ENCODE peak calls at places on chromosomes 2 and 18, in four cellular contexts. C, J, E and A are unnamed samples. For H3K9me3 and H3K27me3, the result is how much of the 10 kb centered on the place peaks cover.

GRCh38 chr2:866887-867286 is 83.8 kb upstream of the SNTG2 start:
- DNase-seq in C (no peak), J (no peak), E (no peak), A (peak)

GRCh38 chr18:76973512-76974302 is 151.3 kb downstream of the ZNF236 start:
- DNase-seq in C (no peak), J (no peak), E (no peak), A (no peak)

GRCh38 chr2:68715353-68716041 is 19.1 kb upstream of the ARHGAP25 start:
- DNase-seq in C (peak), J (peak), E (peak), A (no peak)

GRCh38 chr2:181231151-181231550 is 226.0 kb upstream of the ITGA4 start:
- DNase-seq in C (no peak), J (no peak), E (no peak), A (no peak)

GRCh38 chr18:77733292-77733903 is 483.8 kb downstream of the GALR1 start:
- DNase-seq in C (no peak), J (no peak), E (no peak), A (no peak)

GRCh38 chr2:216379955-216380354 is 7.7 kb upstream of the MARCHF4 start:
- DNase-seq in C (no peak), J (no peak), E (no peak), A (no peak)

GRCh38 chr2:152594792-152595191 is 122.5 kb downstream of the PRPF40A start:
- DNase-seq in C (no peak), J (peak), E (no peak), A (no peak)

GRCh38 chr2:218003994-218004419 is 1.2 kb upstream of the TNS1 start:
- DNase-seq in C (peak), J (peak), E (no peak), A (no peak)

GRCh38 chr2:232028631-232029030 is 67.1 kb downstream of the DIS3L2 start:
- DNase-seq in C (no peak), J (no peak), E (no peak), A (no peak)

GRCh38 chr2:84946204-84947009 is 24.6 kb upstream of the KCMF1 start:
- DNase-seq in C (no peak), J (no peak), E (peak), A (no peak)

GRCh38 chr18:54134053-54134452 is 90.4 kb downstream of the MBD2 start:
- DNase-seq in C (no peak), J (no peak), E (no peak), A (no peak)

GRCh38 chr18:43819873-43820272 is 542.6 kb upstream of the SYT4 start:
- DNase-seq in C (no peak), J (no peak), E (no peak), A (no peak)
- H3K9me3 ChIP-seq in C (under half), J (under half), E (under half), A (under half)

DNA sequence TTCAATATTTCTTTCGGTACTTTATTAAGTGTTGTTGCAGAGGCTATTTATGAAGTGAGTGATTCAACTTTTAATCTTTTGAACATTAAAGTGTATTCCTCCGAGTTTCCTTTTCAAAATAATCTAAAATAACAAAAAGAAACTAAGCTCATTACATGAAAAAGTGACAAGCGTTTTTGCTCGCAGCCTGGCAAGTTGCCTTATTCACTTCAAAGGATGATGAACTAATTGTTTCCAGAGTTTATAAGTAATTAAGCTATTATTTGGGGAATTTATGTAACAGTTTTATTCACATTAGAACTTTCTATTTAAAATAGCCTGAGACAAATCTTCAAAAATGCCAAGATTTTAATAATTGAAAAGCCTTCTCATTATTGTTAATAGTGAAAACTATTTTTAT is 149.1 kb downstream of the MEIS1 start:
- DNase-seq in C (peak), J (no peak), E (no peak), A (no peak)
- H3K27me3 ChIP-seq in C (under half), J (half or more), E (under half), A (under half)

GRCh38 chr2:176910828-176911227 is 301.8 kb upstream of the HNRNPA3 start:
- DNase-seq in C (no peak), J (no peak), E (no peak), A (no peak)
- H3K9me3 ChIP-seq in C (under half), J (under half), E (under half), A (under half)

DNA sequence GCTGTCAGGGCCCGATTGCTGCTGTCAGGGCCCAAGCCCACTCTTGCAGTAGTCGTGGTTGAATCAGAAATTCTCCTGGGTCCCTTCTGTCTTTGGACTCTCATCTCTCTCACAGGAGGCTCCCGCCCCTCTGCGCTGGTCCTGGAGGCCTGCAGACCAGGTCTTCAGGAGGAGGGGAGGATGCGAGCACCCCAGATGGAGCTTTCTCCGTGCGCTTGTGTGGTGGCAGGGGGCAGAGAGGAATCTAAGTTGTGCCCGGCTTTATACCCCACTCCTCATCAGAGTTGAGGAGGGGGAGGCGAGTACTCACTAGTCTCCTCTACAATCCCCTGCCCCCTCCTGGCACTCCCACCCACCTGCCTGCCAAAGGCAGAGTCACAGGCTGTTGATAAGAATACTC is 10.4 kb downstream of the EN1 start:
- DNase-seq in C (no peak), J (no peak), E (no peak), A (no peak)
- H3K27me3 ChIP-seq in C (under half), J (half or more), E (under half), A (half or more)

DNA sequence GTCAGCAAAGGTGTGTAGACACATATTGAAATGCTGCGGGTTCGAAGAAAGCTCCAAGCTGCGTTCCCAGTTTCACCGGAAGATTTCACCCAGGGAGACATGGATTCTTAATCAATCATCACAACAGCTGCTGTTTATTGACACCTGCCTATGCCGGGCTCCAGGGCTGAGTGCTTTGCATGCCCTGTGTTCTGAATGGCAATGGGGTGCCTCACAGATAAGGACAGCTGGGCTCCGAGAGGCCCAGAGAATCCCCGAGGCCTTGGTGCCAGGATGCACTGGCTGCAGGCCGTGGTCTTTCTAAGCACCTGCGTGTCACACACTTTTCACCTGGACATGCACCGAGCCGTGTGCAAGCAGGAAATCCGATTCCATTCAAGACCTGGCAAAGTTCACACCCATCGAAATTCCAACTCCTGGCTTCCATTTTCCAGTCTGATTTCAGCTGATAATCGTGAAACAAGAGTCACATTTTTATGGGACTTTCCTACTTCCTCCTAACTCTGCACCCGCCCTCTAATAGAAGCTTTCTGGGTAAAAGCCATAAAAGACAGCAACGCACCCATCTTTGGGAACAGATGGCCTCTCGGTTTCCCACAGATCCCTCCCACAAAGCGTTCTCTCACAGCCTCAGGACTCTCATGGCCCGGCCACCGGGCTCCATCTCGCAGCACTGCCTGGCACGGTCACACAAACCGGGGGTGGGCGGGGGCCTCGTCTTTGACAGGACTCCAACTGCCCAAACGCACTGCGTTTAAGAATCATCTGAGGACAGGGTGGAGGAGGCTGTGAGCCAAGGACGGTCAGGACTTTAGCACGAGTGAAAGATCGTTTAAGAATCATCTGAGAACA is 245.6 kb upstream of the SALL3 start:
- DNase-seq in C (no peak), J (no peak), E (no peak), A (no peak)
- H3K9me3 ChIP-seq in C (under half), J (under half), E (under half), A (under half)

DNA sequence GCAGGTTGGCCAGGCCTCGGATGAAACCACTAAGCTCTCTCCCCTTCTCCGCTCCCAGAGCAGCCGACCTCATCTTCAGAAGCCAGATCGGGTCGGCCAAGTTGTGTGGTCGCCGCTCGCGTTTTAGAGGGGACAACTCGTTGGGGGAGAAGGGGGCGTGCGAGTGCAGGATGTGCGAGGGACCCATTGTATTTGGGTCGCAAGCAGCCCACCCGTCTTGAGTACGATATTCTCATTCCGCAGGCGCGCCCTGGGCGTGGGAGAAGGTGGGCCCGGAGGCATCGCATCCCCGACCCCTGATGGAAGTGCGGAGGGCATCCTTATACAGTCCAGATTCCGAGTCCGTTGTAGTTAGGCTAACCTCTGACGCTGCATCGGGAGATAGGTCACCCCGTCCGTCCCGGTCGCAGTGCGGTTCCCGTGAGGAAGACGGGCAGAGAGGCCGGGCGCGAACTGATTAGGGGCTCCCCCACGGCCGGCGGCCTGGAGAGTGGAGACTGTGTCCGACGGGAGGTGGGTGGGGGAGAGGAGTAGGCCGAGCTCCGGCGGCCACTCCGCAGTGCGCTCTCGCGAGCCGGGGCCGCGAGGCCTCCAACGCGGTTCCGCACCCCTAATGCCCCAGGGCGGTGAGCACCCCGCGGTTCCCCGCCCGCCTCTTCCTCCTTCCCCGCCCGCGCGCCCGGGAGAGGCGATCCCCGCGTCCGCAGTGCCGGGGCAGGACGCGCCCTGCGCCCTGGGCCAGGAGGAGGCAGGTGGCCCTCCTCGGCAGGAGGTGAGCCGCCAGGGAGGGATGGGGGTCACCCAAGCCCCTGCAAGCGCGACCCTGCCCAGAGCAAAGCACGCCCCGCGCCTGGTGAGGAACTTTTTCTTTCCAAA is 1.6 kb upstream of the SP5 start:
- DNase-seq in C (peak), J (no peak), E (no peak), A (no peak)
- H3K27me3 ChIP-seq in C (under half), J (half or more), E (under half), A (half or more)

DNA sequence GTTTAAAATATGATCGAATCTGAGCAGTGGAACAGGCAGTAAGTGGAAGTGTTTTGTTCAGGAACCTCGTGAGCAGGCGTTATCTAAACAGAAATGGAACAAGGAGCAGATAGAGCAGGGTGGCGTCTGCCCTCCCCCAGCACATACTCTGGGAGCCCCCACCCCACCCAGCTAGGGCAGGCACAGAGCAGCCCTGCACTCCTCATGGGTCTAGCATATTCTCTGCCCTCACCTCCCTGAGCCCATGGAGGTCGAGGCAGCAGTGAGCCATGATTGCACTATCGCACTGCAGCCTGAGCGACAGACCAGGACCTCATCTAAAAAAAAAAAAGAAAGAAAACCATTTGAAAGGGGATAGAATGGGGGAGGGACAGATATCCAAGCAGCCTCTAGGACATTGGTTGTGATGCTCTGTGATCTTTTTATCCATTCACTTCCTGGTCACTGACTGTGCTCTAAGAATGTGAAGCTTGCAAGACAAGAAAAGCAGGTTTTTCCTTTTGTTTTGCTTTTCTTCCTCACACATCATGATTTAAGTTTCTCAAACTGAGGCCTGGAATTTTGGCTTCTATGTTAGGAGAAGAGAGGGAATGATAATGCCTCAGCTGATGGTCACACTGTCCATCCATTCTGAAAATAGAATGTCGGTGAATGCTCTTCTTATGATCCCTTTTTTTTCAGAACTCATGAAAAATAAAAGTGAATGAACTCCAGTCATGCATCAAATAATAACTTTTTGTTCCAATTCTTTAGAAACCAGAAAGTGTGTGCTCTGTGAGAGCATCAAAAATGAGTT is 3.2 kb downstream of the MLPH start:
- DNase-seq in C (no peak), J (no peak), E (no peak), A (no peak)
- H3K9me3 ChIP-seq in C (under half), J (under half), E (under half), A (under half)

GRCh38 chr2:100641115-100641415 is 78.3 kb downstream of the PDCL3 start:
- DNase-seq in C (no peak), J (no peak), E (no peak), A (no peak)

GRCh38 chr2:100640329-100641114 is 77.7 kb downstream of the PDCL3 start:
- DNase-seq in C (no peak), J (no peak), E (no peak), A (no peak)

GRCh38 chr2:100643459-100643858 is 80.7 kb downstream of the PDCL3 start:
- DNase-seq in C (no peak), J (no peak), E (peak), A (no peak)

GRCh38 chr2:100643906-100644501 is 81.2 kb downstream of the PDCL3 start:
- DNase-seq in C (no peak), J (no peak), E (peak), A (peak)

DNA sequence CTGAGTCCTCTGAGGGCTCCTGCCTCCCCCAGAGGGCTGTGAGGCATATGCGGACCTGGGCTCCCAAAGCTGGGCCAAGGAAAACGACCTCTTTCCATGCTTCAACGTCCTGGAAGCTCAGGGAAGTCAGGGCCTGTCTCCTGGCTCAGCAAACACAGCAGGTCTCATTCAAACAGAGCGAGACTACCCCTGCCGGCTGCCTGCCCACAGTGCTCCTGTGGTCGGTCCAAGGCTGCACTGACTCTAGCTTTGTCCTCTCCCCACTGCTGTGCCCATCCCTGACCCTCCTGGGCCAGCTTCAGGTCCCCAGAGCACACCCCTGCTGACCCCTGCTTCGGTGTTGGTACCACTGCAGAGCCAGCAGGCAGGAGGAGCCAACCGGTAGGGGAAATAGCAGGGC is 79.6 kb downstream of the PDCL3 start:
- DNase-seq in C (no peak), J (no peak), E (no peak), A (no peak)
- H3K27me3 ChIP-seq in C (under half), J (under half), E (under half), A (under half)